ENCODE peak calls at places on chromosomes 2 and 18, in ten cellular contexts. One of them, this sample, is unnamed.

GRCh38 chr2:121257476-121257831 is 27.5 kb downstream of the TFCP2L1 start:
- DNase-seq in Peyer's patch: peak
- DNase-seq in A549: no peak
- DNase-seq in cardiac septum: peak
- DNase-seq in stimulated activated naive CD4-positive, alpha-beta T cell: no peak
- DNase-seq in epithelial cell of esophagus: no peak
- DNase-seq in glutamatergic neuron: no peak
- DNase-seq in GM10248: no peak
- DNase-seq in cardiac fibroblast: no peak
- DNase-seq in HS-5: no peak
- DNase-seq in this sample: peak

GRCh38 chr2:121285077-121285449 is at the start of gene TFCP2L1:
- DNase-seq in cardiac fibroblast: no peak
- DNase-seq in GM10248: no peak
- DNase-seq in glutamatergic neuron: peak
- DNase-seq in cardiac septum: no peak
- DNase-seq in epithelial cell of esophagus: peak
- DNase-seq in Peyer's patch: peak
- DNase-seq in HS-5: no peak
- DNase-seq in A549: peak
- DNase-seq in stimulated activated naive CD4-positive, alpha-beta T cell: no peak
- DNase-seq in this sample: peak

GRCh38 chr18:9711361-9712129 is 3.4 kb downstream of the RAB31 start:
- DNase-seq in cardiac septum: no peak
- DNase-seq in cardiac fibroblast: no peak
- DNase-seq in A549: no peak
- DNase-seq in Peyer's patch: peak
- DNase-seq in epithelial cell of esophagus: no peak
- DNase-seq in stimulated activated naive CD4-positive, alpha-beta T cell: no peak
- DNase-seq in glutamatergic neuron: no peak
- DNase-seq in GM10248: peak
- DNase-seq in HS-5: no peak
- DNase-seq in this sample: no peak

GRCh38 chr2:21003572-21004180 is 40.2 kb downstream of the APOB start:
- DNase-seq in A549: no peak
- DNase-seq in HS-5: no peak
- DNase-seq in stimulated activated naive CD4-positive, alpha-beta T cell: no peak
- DNase-seq in GM10248: no peak
- DNase-seq in epithelial cell of esophagus: no peak
- DNase-seq in cardiac septum: no peak
- DNase-seq in Peyer's patch: no peak
- DNase-seq in glutamatergic neuron: no peak
- DNase-seq in cardiac fibroblast: no peak
- DNase-seq in this sample: no peak

GRCh38 chr2:200814276-200814815 is 2.6 kb downstream of the BZW1 start:
- DNase-seq in glutamatergic neuron: no peak
- DNase-seq in stimulated activated naive CD4-positive, alpha-beta T cell: no peak
- DNase-seq in epithelial cell of esophagus: no peak
- DNase-seq in cardiac fibroblast: no peak
- DNase-seq in HS-5: no peak
- DNase-seq in GM10248: no peak
- DNase-seq in cardiac septum: no peak
- DNase-seq in A549: no peak
- DNase-seq in Peyer's patch: no peak
- DNase-seq in this sample: no peak

GRCh38 chr2:127014630-127015029 is 92.3 kb downstream of the BIN1 start:
- DNase-seq in Peyer's patch: no peak
- DNase-seq in glutamatergic neuron: no peak
- DNase-seq in HS-5: peak
- DNase-seq in cardiac septum: no peak
- DNase-seq in cardiac fibroblast: peak
- DNase-seq in A549: no peak
- DNase-seq in GM10248: no peak
- DNase-seq in stimulated activated naive CD4-positive, alpha-beta T cell: no peak
- DNase-seq in epithelial cell of esophagus: peak
- DNase-seq in this sample: no peak

GRCh38 chr2:202771336-202771735 is 100.2 kb downstream of the ICA1L start:
- DNase-seq in HS-5: no peak
- DNase-seq in cardiac fibroblast: no peak
- DNase-seq in GM10248: no peak
- DNase-seq in Peyer's patch: no peak
- DNase-seq in A549: no peak
- DNase-seq in cardiac septum: no peak
- DNase-seq in stimulated activated naive CD4-positive, alpha-beta T cell: no peak
- DNase-seq in glutamatergic neuron: no peak
- DNase-seq in epithelial cell of esophagus: no peak
- DNase-seq in this sample: no peak

GRCh38 chr2:55175254-55176093 is 56.6 kb downstream of the CLHC1 start:
- DNase-seq in Peyer's patch: no peak
- DNase-seq in cardiac fibroblast: peak
- DNase-seq in A549: peak
- DNase-seq in HS-5: peak
- DNase-seq in cardiac septum: no peak
- DNase-seq in glutamatergic neuron: no peak
- DNase-seq in stimulated activated naive CD4-positive, alpha-beta T cell: no peak
- DNase-seq in GM10248: peak
- DNase-seq in epithelial cell of esophagus: peak
- DNase-seq in this sample: peak

GRCh38 chr2:187991389-187991788 is 300.3 kb upstream of the GULP1 start:
- DNase-seq in epithelial cell of esophagus: no peak
- DNase-seq in Peyer's patch: no peak
- DNase-seq in cardiac septum: no peak
- DNase-seq in glutamatergic neuron: no peak
- DNase-seq in HS-5: no peak
- DNase-seq in cardiac fibroblast: no peak
- DNase-seq in A549: no peak
- DNase-seq in stimulated activated naive CD4-positive, alpha-beta T cell: no peak
- DNase-seq in GM10248: no peak
- DNase-seq in this sample: no peak

GRCh38 chr2:28453396-28453795 is 42.5 kb upstream of the PLB1 start:
- DNase-seq in cardiac fibroblast: no peak
- DNase-seq in glutamatergic neuron: no peak
- DNase-seq in A549: no peak
- DNase-seq in stimulated activated naive CD4-positive, alpha-beta T cell: no peak
- DNase-seq in HS-5: no peak
- DNase-seq in epithelial cell of esophagus: no peak
- DNase-seq in GM10248: no peak
- DNase-seq in cardiac septum: no peak
- DNase-seq in Peyer's patch: no peak
- DNase-seq in this sample: no peak

GRCh38 chr2:240726876-240727275 is 35.2 kb downstream of the AQP12A start:
- DNase-seq in Peyer's patch: no peak
- DNase-seq in epithelial cell of esophagus: no peak
- DNase-seq in cardiac fibroblast: no peak
- DNase-seq in glutamatergic neuron: no peak
- DNase-seq in stimulated activated naive CD4-positive, alpha-beta T cell: no peak
- DNase-seq in A549: no peak
- DNase-seq in HS-5: no peak
- DNase-seq in cardiac septum: no peak
- DNase-seq in GM10248: no peak
- DNase-seq in this sample: no peak

GRCh38 chr2:134836986-134837385 is 1.4 kb upstream of the ACMSD start:
- DNase-seq in GM10248: no peak
- DNase-seq in cardiac septum: no peak
- DNase-seq in stimulated activated naive CD4-positive, alpha-beta T cell: no peak
- DNase-seq in A549: no peak
- DNase-seq in glutamatergic neuron: no peak
- DNase-seq in HS-5: peak
- DNase-seq in Peyer's patch: no peak
- DNase-seq in cardiac fibroblast: peak
- DNase-seq in epithelial cell of esophagus: peak
- DNase-seq in this sample: no peak

GRCh38 chr18:43720036-43720435 is 442.7 kb upstream of the SYT4 start:
- DNase-seq in Peyer's patch: no peak
- DNase-seq in A549: no peak
- DNase-seq in epithelial cell of esophagus: no peak
- DNase-seq in HS-5: no peak
- DNase-seq in glutamatergic neuron: no peak
- DNase-seq in cardiac fibroblast: no peak
- DNase-seq in GM10248: no peak
- DNase-seq in cardiac septum: no peak
- DNase-seq in stimulated activated naive CD4-positive, alpha-beta T cell: no peak
- DNase-seq in this sample: no peak

GRCh38 chr2:69946351-69947077 is 14.9 kb downstream of the ASPRV1 start:
- DNase-seq in HS-5: peak
- DNase-seq in stimulated activated naive CD4-positive, alpha-beta T cell: peak
- DNase-seq in glutamatergic neuron: no peak
- DNase-seq in cardiac fibroblast: peak
- DNase-seq in A549: peak
- DNase-seq in epithelial cell of esophagus: peak
- DNase-seq in cardiac septum: no peak
- DNase-seq in GM10248: peak
- DNase-seq in Peyer's patch: no peak
- DNase-seq in this sample: peak

GRCh38 chr18:32906506-32907214 is 133.8 kb upstream of the KLHL14 start:
- DNase-seq in A549: no peak
- DNase-seq in cardiac septum: no peak
- DNase-seq in HS-5: no peak
- DNase-seq in stimulated activated naive CD4-positive, alpha-beta T cell: no peak
- DNase-seq in GM10248: no peak
- DNase-seq in glutamatergic neuron: no peak
- DNase-seq in epithelial cell of esophagus: peak
- DNase-seq in Peyer's patch: no peak
- DNase-seq in cardiac fibroblast: no peak
- DNase-seq in this sample: no peak

GRCh38 chr18:2699001-2699400 is 43.5 kb downstream of the SMCHD1 start:
- DNase-seq in epithelial cell of esophagus: no peak
- DNase-seq in glutamatergic neuron: no peak
- DNase-seq in cardiac fibroblast: no peak
- DNase-seq in stimulated activated naive CD4-positive, alpha-beta T cell: no peak
- DNase-seq in HS-5: no peak
- DNase-seq in GM10248: no peak
- DNase-seq in A549: no peak
- DNase-seq in Peyer's patch: no peak
- DNase-seq in cardiac septum: no peak
- DNase-seq in this sample: no peak

GRCh38 chr2:85215074-85216050 is 82.2 kb downstream of the TCF7L1 start:
- DNase-seq in GM10248: no peak
- DNase-seq in epithelial cell of esophagus: no peak
- DNase-seq in A549: no peak
- DNase-seq in glutamatergic neuron: no peak
- DNase-seq in cardiac septum: peak
- DNase-seq in Peyer's patch: peak
- DNase-seq in HS-5: no peak
- DNase-seq in stimulated activated naive CD4-positive, alpha-beta T cell: no peak
- DNase-seq in cardiac fibroblast: peak
- DNase-seq in this sample: no peak

GRCh38 chr2:157053876-157054275 is 203.6 kb upstream of the GALNT5 start:
- DNase-seq in epithelial cell of esophagus: no peak
- DNase-seq in cardiac fibroblast: peak
- DNase-seq in A549: no peak
- DNase-seq in Peyer's patch: no peak
- DNase-seq in glutamatergic neuron: peak
- DNase-seq in HS-5: no peak
- DNase-seq in GM10248: no peak
- DNase-seq in cardiac septum: no peak
- DNase-seq in stimulated activated naive CD4-positive, alpha-beta T cell: no peak
- DNase-seq in this sample: no peak

GRCh38 chr2:187404431-187405110 is 43.5 kb downstream of the CALCRL start:
- DNase-seq in HS-5: no peak
- DNase-seq in glutamatergic neuron: no peak
- DNase-seq in cardiac septum: no peak
- DNase-seq in GM10248: no peak
- DNase-seq in cardiac fibroblast: peak
- DNase-seq in A549: no peak
- DNase-seq in stimulated activated naive CD4-positive, alpha-beta T cell: no peak
- DNase-seq in Peyer's patch: no peak
- DNase-seq in epithelial cell of esophagus: no peak
- DNase-seq in this sample: no peak

GRCh38 chr18:10898417-10898974 is 250.9 kb downstream of the PIEZO2 start:
- DNase-seq in glutamatergic neuron: no peak
- DNase-seq in Peyer's patch: no peak
- DNase-seq in epithelial cell of esophagus: no peak
- DNase-seq in GM10248: no peak
- DNase-seq in HS-5: no peak
- DNase-seq in A549: no peak
- DNase-seq in cardiac septum: no peak
- DNase-seq in stimulated activated naive CD4-positive, alpha-beta T cell: no peak
- DNase-seq in cardiac fibroblast: no peak
- DNase-seq in this sample: no peak